ENCODE peak calls at places on chromosomes 16 and 17, in four cellular contexts. W is uterus, C is fibroblast of the conjunctiva, Q is right cardiac atrium. F is an unnamed sample.

GRCh38 chr17:63675607-63676539 is 24.1 kb downstream of the LIMD2 start:
- DNase-seq in W (peak), C (peak), Q (peak), F (no peak)

GRCh38 chr17:55264640-55265298 is at the start of gene HLF:
- DNase-seq in W (peak), C (peak), Q (peak), F (peak)

GRCh38 chr17:47615766-47616424 is 33.8 kb upstream of the KPNB1 start:
- DNase-seq in W (no peak), C (peak), Q (no peak), F (no peak)

GRCh38 chr16:89821438-89822187 is 5.2 kb upstream of the FANCA start:
- DNase-seq in W (no peak), C (no peak), Q (peak), F (no peak)

GRCh38 chr16:50368410-50369132 is at the start of gene BRD7:
- DNase-seq in W (peak), C (no peak), Q (peak), F (peak)

GRCh38 chr17:79622201-79622601 is 11.3 kb upstream of the RBFOX3 start:
- DNase-seq in W (peak), C (no peak), Q (peak), F (no peak)

GRCh38 chr17:8072727-8073461 is 14.6 kb downstream of the ALOX12B start:
- DNase-seq in W (no peak), C (no peak), Q (peak), F (no peak)

GRCh38 chr17:48596000-48596734 is 2.6 kb upstream of the HOXB5 start:
- DNase-seq in W (no peak), C (no peak), Q (no peak), F (no peak)

GRCh38 chr17:6456914-6457687 is 12.8 kb downstream of the PIMREG start:
- DNase-seq in W (no peak), C (no peak), Q (peak), F (peak)

GRCh38 chr17:33039874-33040273 is 48.2 kb downstream of the SPACA3 start:
- DNase-seq in W (no peak), C (peak), Q (no peak), F (no peak)

GRCh38 chr16:46899443-46900143 is 15.4 kb downstream of the GPT2 start:
- DNase-seq in W (no peak), C (no peak), Q (no peak), F (no peak)

GRCh38 chr16:70481929-70482536 is 27.6 kb downstream of the FCSK start:
- DNase-seq in W (no peak), C (no peak), Q (no peak), F (peak)

GRCh38 chr17:46910179-46910927 is 12.6 kb upstream of the GOSR2 start:
- DNase-seq in W (no peak), C (no peak), Q (no peak), F (no peak)

GRCh38 chr16:52256310-52257078 is 290.4 kb downstream of the TOX3 start:
- DNase-seq in W (no peak), C (no peak), Q (no peak), F (no peak)

GRCh38 chr17:49204521-49204920 is 5.9 kb downstream of the GNGT2 start:
- DNase-seq in W (no peak), C (no peak), Q (no peak), F (no peak)

GRCh38 chr17:58112970-58113631 is 29.9 kb downstream of the DYNLL2 start:
- DNase-seq in W (peak), C (peak), Q (peak), F (peak)

GRCh38 chr16:11306997-11307638 is 26.0 kb upstream of the PRM1 start:
- DNase-seq in W (no peak), C (no peak), Q (no peak), F (no peak)